ENCODE peak calls at places on chromosomes 11 and 22, in four cellular contexts. One of them, this sample, is unnamed.

GRCh38 chr22:44620129-44620840 is 81.7 kb upstream of the PRR5 start:
- DNase-seq in GM23248: peak
- DNase-seq in fibroblast of pulmonary artery: peak
- DNase-seq in SJSA1: no peak
- DNase-seq in this sample: peak

GRCh38 chr11:124669193-124669592 is 4.3 kb downstream of the SIAE start:
- DNase-seq in GM23248: peak
- DNase-seq in fibroblast of pulmonary artery: peak
- DNase-seq in SJSA1: peak
- DNase-seq in this sample: peak

GRCh38 chr11:66643745-66644437 is 5.4 kb downstream of the RBM4 start:
- DNase-seq in GM23248: no peak
- DNase-seq in fibroblast of pulmonary artery: no peak
- DNase-seq in SJSA1: no peak
- DNase-seq in this sample: no peak

GRCh38 chr11:121626507-121626875 is 173.7 kb upstream of the SORL1-AS1 start:
- DNase-seq in GM23248: no peak
- DNase-seq in fibroblast of pulmonary artery: no peak
- DNase-seq in SJSA1: no peak
- DNase-seq in this sample: peak

GRCh38 chr22:23531283-23531921 is 48.7 kb downstream of the IGLL1 start:
- DNase-seq in GM23248: no peak
- DNase-seq in fibroblast of pulmonary artery: no peak
- DNase-seq in SJSA1: no peak
- DNase-seq in this sample: no peak

GRCh38 chr11:83881428-83881827 is 595.3 kb upstream of the CCDC90B start:
- DNase-seq in GM23248: peak
- DNase-seq in fibroblast of pulmonary artery: no peak
- DNase-seq in SJSA1: no peak
- DNase-seq in this sample: no peak

GRCh38 chr11:71068963-71069362 is 183.4 kb downstream of the SHANK2 start:
- DNase-seq in GM23248: no peak
- DNase-seq in fibroblast of pulmonary artery: no peak
- DNase-seq in SJSA1: no peak
- DNase-seq in this sample: no peak

GRCh38 chr22:33996824-33997223 is 76.5 kb upstream of the LARGE1 start:
- DNase-seq in GM23248: no peak
- DNase-seq in fibroblast of pulmonary artery: no peak
- DNase-seq in SJSA1: no peak
- DNase-seq in this sample: no peak

GRCh38 chr11:10674991-10675440 is 18.5 kb downstream of the IRAG1 start:
- DNase-seq in GM23248: peak
- DNase-seq in fibroblast of pulmonary artery: no peak
- DNase-seq in SJSA1: no peak
- DNase-seq in this sample: peak

GRCh38 chr11:9396752-9397151 is 12.3 kb downstream of the IPO7 start:
- DNase-seq in GM23248: no peak
- DNase-seq in fibroblast of pulmonary artery: no peak
- DNase-seq in SJSA1: no peak
- DNase-seq in this sample: no peak

GRCh38 chr11:27976262-27976661 is 131.7 kb downstream of the KIF18A start:
- DNase-seq in GM23248: peak
- DNase-seq in fibroblast of pulmonary artery: peak
- DNase-seq in SJSA1: no peak
- DNase-seq in this sample: peak

GRCh38 chr11:33867996-33868645 is 23.8 kb downstream of the LMO2 start:
- DNase-seq in GM23248: no peak
- DNase-seq in fibroblast of pulmonary artery: no peak
- DNase-seq in SJSA1: no peak
- DNase-seq in this sample: peak

GRCh38 chr11:109981028-109981636 is 112.1 kb upstream of the ZC3H12C start:
- DNase-seq in GM23248: no peak
- DNase-seq in fibroblast of pulmonary artery: no peak
- DNase-seq in SJSA1: no peak
- DNase-seq in this sample: no peak

GRCh38 chr11:62588966-62589637 is 2.2 kb downstream of the TUT1 start:
- DNase-seq in GM23248: peak
- DNase-seq in fibroblast of pulmonary artery: peak
- DNase-seq in SJSA1: no peak
- DNase-seq in this sample: no peak

GRCh38 chr11:123300874-123301695 is 106.0 kb upstream of the CLMP start:
- DNase-seq in GM23248: peak
- DNase-seq in fibroblast of pulmonary artery: peak
- DNase-seq in SJSA1: no peak
- DNase-seq in this sample: peak

GRCh38 chr11:69356703-69357457 is 62.9 kb downstream of the MYEOV start:
- DNase-seq in GM23248: no peak
- DNase-seq in fibroblast of pulmonary artery: no peak
- DNase-seq in SJSA1: peak
- DNase-seq in this sample: peak

GRCh38 chr22:43853328-43853931 is 8.9 kb downstream of the SULT4A1 start:
- DNase-seq in GM23248: no peak
- DNase-seq in fibroblast of pulmonary artery: no peak
- DNase-seq in SJSA1: no peak
- DNase-seq in this sample: no peak

GRCh38 chr22:37999640-38000272 is 15.4 kb upstream of the SOX10 start:
- DNase-seq in GM23248: peak
- DNase-seq in fibroblast of pulmonary artery: peak
- DNase-seq in SJSA1: no peak
- DNase-seq in this sample: peak

GRCh38 chr22:46764779-46765485 is 2.5 kb downstream of the TBC1D22A start:
- DNase-seq in GM23248: no peak
- DNase-seq in fibroblast of pulmonary artery: no peak
- DNase-seq in SJSA1: no peak
- DNase-seq in this sample: no peak

GRCh38 chr11:120335596-120335927 is 651 bp upstream of the ARHGEF12 start:
- DNase-seq in GM23248: peak
- DNase-seq in fibroblast of pulmonary artery: peak
- DNase-seq in SJSA1: no peak
- DNase-seq in this sample: peak

GRCh38 chr22:50612168-50612714 is 11.6 kb downstream of the MAPK8IP2 start:
- DNase-seq in GM23248: no peak
- DNase-seq in fibroblast of pulmonary artery: no peak
- DNase-seq in SJSA1: no peak
- DNase-seq in this sample: no peak

GRCh38 chr11:68854273-68854958 is 12.7 kb upstream of the CPT1A start:
- DNase-seq in GM23248: no peak
- DNase-seq in fibroblast of pulmonary artery: no peak
- DNase-seq in SJSA1: no peak
- DNase-seq in this sample: no peak

GRCh38 chr11:94581926-94582325 is 14.8 kb downstream of the PIWIL4 start:
- DNase-seq in GM23248: no peak
- DNase-seq in fibroblast of pulmonary artery: no peak
- DNase-seq in SJSA1: no peak
- DNase-seq in this sample: no peak

GRCh38 chr11:111512296-111513239 is at the start of gene BTG4:
- DNase-seq in GM23248: peak
- DNase-seq in fibroblast of pulmonary artery: no peak
- DNase-seq in SJSA1: no peak
- DNase-seq in this sample: no peak

GRCh38 chr22:23509571-23510302 is 70.4 kb downstream of the IGLL1 start:
- DNase-seq in GM23248: peak
- DNase-seq in fibroblast of pulmonary artery: peak
- DNase-seq in SJSA1: no peak
- DNase-seq in this sample: peak

GRCh38 chr11:119933164-119933563 is 204.2 kb upstream of the NECTIN1 start:
- DNase-seq in GM23248: no peak
- DNase-seq in fibroblast of pulmonary artery: no peak
- DNase-seq in SJSA1: no peak
- DNase-seq in this sample: no peak

GRCh38 chr22:16960884-16961249 is 47.2 kb downstream of the GAB4 start:
- DNase-seq in GM23248: no peak
- DNase-seq in fibroblast of pulmonary artery: no peak
- DNase-seq in SJSA1: no peak
- DNase-seq in this sample: no peak

GRCh38 chr11:123561046-123561781 is 93.2 kb downstream of the SCN3B start:
- DNase-seq in GM23248: peak
- DNase-seq in fibroblast of pulmonary artery: peak
- DNase-seq in SJSA1: peak
- DNase-seq in this sample: peak

GRCh38 chr11:2375964-2376551 is 1.1 kb upstream of the CD81 start:
- DNase-seq in GM23248: no peak
- DNase-seq in fibroblast of pulmonary artery: no peak
- DNase-seq in SJSA1: no peak
- DNase-seq in this sample: no peak

GRCh38 chr22:49359061-49359460 is 468.6 kb downstream of the BRD1 start:
- DNase-seq in GM23248: no peak
- DNase-seq in fibroblast of pulmonary artery: no peak
- DNase-seq in SJSA1: no peak
- DNase-seq in this sample: no peak

GRCh38 chr11:23280088-23280487 is 419.8 kb upstream of the CCDC179 start:
- DNase-seq in GM23248: peak
- DNase-seq in fibroblast of pulmonary artery: peak
- DNase-seq in SJSA1: no peak
- DNase-seq in this sample: peak

GRCh38 chr11:8261921-8262551 is 1.6 kb downstream of the LMO1 start:
- DNase-seq in GM23248: no peak
- DNase-seq in fibroblast of pulmonary artery: no peak
- DNase-seq in SJSA1: peak
- DNase-seq in this sample: no peak
- H3K4me3 ChIP-seq in GM23248: peak
- H3K4me3 ChIP-seq in fibroblast of pulmonary artery: no peak
- H3K4me3 ChIP-seq in SJSA1: no peak
- H3K4me3 ChIP-seq in this sample: no peak

GRCh38 chr11:128625316-128625715 is 38.0 kb upstream of the ETS1 start:
- DNase-seq in GM23248: no peak
- DNase-seq in fibroblast of pulmonary artery: no peak
- DNase-seq in SJSA1: no peak
- DNase-seq in this sample: no peak
- H3K4me3 ChIP-seq in GM23248: no peak
- H3K4me3 ChIP-seq in fibroblast of pulmonary artery: no peak
- H3K4me3 ChIP-seq in SJSA1: no peak
- H3K4me3 ChIP-seq in this sample: no peak

GRCh38 chr11:108196901-108197300 is 25.5 kb downstream of the NPAT start:
- DNase-seq in GM23248: no peak
- DNase-seq in fibroblast of pulmonary artery: no peak
- DNase-seq in SJSA1: no peak
- DNase-seq in this sample: no peak

GRCh38 chr11:108198833-108199232 is 23.6 kb downstream of the NPAT start:
- DNase-seq in GM23248: no peak
- DNase-seq in fibroblast of pulmonary artery: no peak
- DNase-seq in SJSA1: no peak
- DNase-seq in this sample: no peak

GRCh38 chr11:108197351-108197750 is 25.1 kb downstream of the NPAT start:
- DNase-seq in GM23248: no peak
- DNase-seq in fibroblast of pulmonary artery: no peak
- DNase-seq in SJSA1: no peak
- DNase-seq in this sample: no peak

GRCh38 chr11:108199446-108200321 is 22.8 kb downstream of the NPAT start:
- DNase-seq in GM23248: peak
- DNase-seq in fibroblast of pulmonary artery: peak
- DNase-seq in SJSA1: no peak
- DNase-seq in this sample: peak

DNA sequence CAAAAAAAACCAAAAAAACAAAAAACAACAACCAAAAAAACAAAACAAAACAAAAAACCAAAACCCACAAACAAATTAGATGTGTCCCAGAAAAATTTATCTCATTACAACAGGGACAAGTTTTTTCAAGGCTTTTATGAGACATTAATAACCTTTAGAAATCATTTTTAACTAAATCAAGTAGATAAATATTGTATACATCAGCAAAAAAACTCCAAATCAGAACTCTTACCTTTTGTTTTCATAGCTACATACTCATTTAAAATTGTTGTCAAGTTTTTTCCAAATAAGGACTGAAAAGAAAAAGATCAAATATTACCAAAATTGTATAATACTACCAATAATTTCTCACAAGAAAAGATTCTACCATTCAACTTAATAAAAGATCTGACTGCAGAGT is 28.7 kb downstream of the NPAT start:
- DNase-seq in GM23248: no peak
- DNase-seq in fibroblast of pulmonary artery: no peak
- DNase-seq in SJSA1: no peak
- DNase-seq in this sample: no peak
- H3K4me3 ChIP-seq in GM23248: no peak
- H3K4me3 ChIP-seq in fibroblast of pulmonary artery: no peak
- H3K4me3 ChIP-seq in SJSA1: no peak
- H3K4me3 ChIP-seq in this sample: no peak

DNA sequence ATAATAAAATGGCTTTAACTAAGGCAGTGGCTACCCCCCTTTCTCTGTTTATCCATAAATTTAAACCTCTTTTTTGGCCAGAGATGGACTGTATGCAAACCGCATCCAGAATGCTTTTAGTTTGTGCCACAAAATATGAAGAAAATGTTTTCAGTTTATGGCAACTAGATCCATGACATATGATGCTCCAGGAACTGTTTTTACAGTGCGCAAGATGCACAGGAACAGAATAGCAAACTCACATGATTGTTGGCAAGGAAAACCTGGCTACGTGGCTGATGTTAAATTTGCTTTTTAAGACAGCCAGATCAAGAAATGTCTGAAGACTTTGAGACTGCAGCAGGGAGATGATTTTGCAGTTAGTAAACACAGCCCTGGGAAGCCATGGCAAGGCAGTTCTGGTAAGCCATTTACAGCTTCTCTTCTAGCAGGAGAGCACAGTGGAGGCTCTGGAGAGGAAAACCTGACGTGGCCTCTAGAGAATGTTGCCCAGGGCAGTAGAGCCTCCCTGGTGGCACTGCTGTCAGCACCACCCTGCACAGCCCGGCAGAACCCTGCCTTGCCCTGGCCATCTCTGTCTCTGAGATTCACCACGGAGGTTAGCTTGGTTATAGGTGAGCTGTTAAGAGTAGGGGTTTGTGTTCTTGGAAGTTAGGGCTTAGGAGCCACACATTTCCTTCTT is 69.8 kb upstream of the TNRC6B start:
- DNase-seq in GM23248: peak
- DNase-seq in fibroblast of pulmonary artery: peak
- DNase-seq in SJSA1: peak
- DNase-seq in this sample: peak
- H3K4me3 ChIP-seq in GM23248: peak
- H3K4me3 ChIP-seq in fibroblast of pulmonary artery: peak
- H3K4me3 ChIP-seq in SJSA1: no peak
- H3K4me3 ChIP-seq in this sample: peak

GRCh38 chr11:130180896-130181294 is 21.3 kb downstream of the ST14 start:
- DNase-seq in GM23248: no peak
- DNase-seq in fibroblast of pulmonary artery: no peak
- DNase-seq in SJSA1: no peak
- DNase-seq in this sample: no peak
- H3K4me3 ChIP-seq in GM23248: no peak
- H3K4me3 ChIP-seq in fibroblast of pulmonary artery: no peak
- H3K4me3 ChIP-seq in SJSA1: no peak
- H3K4me3 ChIP-seq in this sample: no peak

GRCh38 chr22:35882226-35883027 is 146.2 kb downstream of the RBFOX2 start:
- DNase-seq in GM23248: peak
- DNase-seq in fibroblast of pulmonary artery: no peak
- DNase-seq in SJSA1: no peak
- DNase-seq in this sample: peak
- H3K4me3 ChIP-seq in GM23248: no peak
- H3K4me3 ChIP-seq in fibroblast of pulmonary artery: no peak
- H3K4me3 ChIP-seq in SJSA1: no peak
- H3K4me3 ChIP-seq in this sample: no peak

DNA sequence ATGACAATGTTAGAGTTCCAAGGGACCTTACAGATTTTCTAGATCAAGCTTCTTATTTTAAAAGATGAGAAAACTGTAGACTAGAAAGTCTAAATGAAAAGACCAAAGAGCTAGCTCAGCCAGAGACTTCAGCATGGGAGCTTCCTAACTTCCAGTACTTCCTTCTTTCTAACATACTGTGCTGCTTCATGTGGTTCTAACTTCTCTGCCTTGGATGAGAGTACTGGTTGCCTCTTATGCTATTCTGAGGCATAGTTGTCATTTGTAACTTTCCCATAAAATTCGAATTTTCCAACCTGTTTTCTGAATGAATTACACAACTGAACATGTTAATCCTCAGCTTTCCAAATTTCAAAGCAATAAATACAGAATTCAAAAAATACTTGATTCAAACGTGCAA is 1.8 kb downstream of the MTMR2 start:
- DNase-seq in GM23248: no peak
- DNase-seq in fibroblast of pulmonary artery: peak
- DNase-seq in SJSA1: no peak
- DNase-seq in this sample: no peak
- H3K4me3 ChIP-seq in GM23248: peak
- H3K4me3 ChIP-seq in fibroblast of pulmonary artery: peak
- H3K4me3 ChIP-seq in SJSA1: no peak
- H3K4me3 ChIP-seq in this sample: peak